ENCODE peak calls at places on chromosomes 3 and 15, in seven cellular contexts. One of them, this sample, is unnamed.

GRCh38 chr3:87478716-87479115 is 202.3 kb upstream of the POU1F1 start:
- DNase-seq in HTR-8/SVneo: no peak
- DNase-seq in amniotic epithelial cell: no peak
- DNase-seq in posterior vena cava: no peak
- DNase-seq in T-helper 9 cell: no peak
- DNase-seq in C1 segment of cervical spinal cord: no peak
- DNase-seq in LoVo: no peak
- DNase-seq in this sample: no peak

GRCh38 chr15:84855032-84855645 is 29.3 kb upstream of the SLC28A1 start:
- DNase-seq in posterior vena cava: no peak
- DNase-seq in C1 segment of cervical spinal cord: no peak
- DNase-seq in amniotic epithelial cell: no peak
- DNase-seq in HTR-8/SVneo: no peak
- DNase-seq in T-helper 9 cell: no peak
- DNase-seq in LoVo: no peak
- DNase-seq in this sample: no peak

GRCh38 chr15:90337256-90337655 is 14.8 kb upstream of the ZNF774 start:
- DNase-seq in C1 segment of cervical spinal cord: no peak
- DNase-seq in T-helper 9 cell: no peak
- DNase-seq in LoVo: no peak
- DNase-seq in amniotic epithelial cell: no peak
- DNase-seq in posterior vena cava: no peak
- DNase-seq in HTR-8/SVneo: no peak
- DNase-seq in this sample: no peak

GRCh38 chr3:24151595-24151994 is 206.5 kb downstream of the NR1D2 start:
- DNase-seq in LoVo: no peak
- DNase-seq in amniotic epithelial cell: no peak
- DNase-seq in HTR-8/SVneo: no peak
- DNase-seq in posterior vena cava: no peak
- DNase-seq in T-helper 9 cell: no peak
- DNase-seq in C1 segment of cervical spinal cord: no peak
- DNase-seq in this sample: no peak

GRCh38 chr15:69045810-69046209 is 31.3 kb downstream of the NOX5 start:
- DNase-seq in C1 segment of cervical spinal cord: no peak
- DNase-seq in HTR-8/SVneo: no peak
- DNase-seq in amniotic epithelial cell: peak
- DNase-seq in T-helper 9 cell: no peak
- DNase-seq in posterior vena cava: no peak
- DNase-seq in LoVo: no peak
- DNase-seq in this sample: no peak

GRCh38 chr15:67840747-67841634 is 1.1 kb upstream of the RNU6-1 start:
- DNase-seq in amniotic epithelial cell: no peak
- DNase-seq in HTR-8/SVneo: no peak
- DNase-seq in T-helper 9 cell: no peak
- DNase-seq in posterior vena cava: peak
- DNase-seq in LoVo: no peak
- DNase-seq in C1 segment of cervical spinal cord: no peak
- DNase-seq in this sample: no peak

GRCh38 chr3:182787302-182788036 is 5.8 kb upstream of the ATP11B start:
- DNase-seq in T-helper 9 cell: no peak
- DNase-seq in C1 segment of cervical spinal cord: no peak
- DNase-seq in LoVo: no peak
- DNase-seq in amniotic epithelial cell: no peak
- DNase-seq in posterior vena cava: no peak
- DNase-seq in HTR-8/SVneo: no peak
- DNase-seq in this sample: peak

GRCh38 chr3:48565591-48566400 is 2.2 kb upstream of the UCN2 start:
- DNase-seq in posterior vena cava: no peak
- DNase-seq in amniotic epithelial cell: peak
- DNase-seq in T-helper 9 cell: no peak
- DNase-seq in LoVo: peak
- DNase-seq in C1 segment of cervical spinal cord: no peak
- DNase-seq in HTR-8/SVneo: peak
- DNase-seq in this sample: no peak

GRCh38 chr15:72509484-72509883 is 35.4 kb downstream of the ARIH1 start:
- DNase-seq in HTR-8/SVneo: no peak
- DNase-seq in T-helper 9 cell: no peak
- DNase-seq in LoVo: no peak
- DNase-seq in posterior vena cava: no peak
- DNase-seq in C1 segment of cervical spinal cord: no peak
- DNase-seq in amniotic epithelial cell: no peak
- DNase-seq in this sample: no peak

GRCh38 chr15:33392453-33392852 is 81.7 kb downstream of the RYR3 start:
- DNase-seq in HTR-8/SVneo: no peak
- DNase-seq in amniotic epithelial cell: no peak
- DNase-seq in T-helper 9 cell: no peak
- DNase-seq in LoVo: no peak
- DNase-seq in posterior vena cava: no peak
- DNase-seq in C1 segment of cervical spinal cord: no peak
- DNase-seq in this sample: no peak

GRCh38 chr3:108380128-108380795 is 83.9 kb downstream of the HHLA2 start:
- DNase-seq in T-helper 9 cell: no peak
- DNase-seq in posterior vena cava: no peak
- DNase-seq in HTR-8/SVneo: no peak
- DNase-seq in C1 segment of cervical spinal cord: no peak
- DNase-seq in LoVo: no peak
- DNase-seq in amniotic epithelial cell: peak
- DNase-seq in this sample: no peak

GRCh38 chr15:29818141-29818540 is 4.1 kb downstream of the TJP1 start:
- DNase-seq in posterior vena cava: no peak
- DNase-seq in C1 segment of cervical spinal cord: no peak
- DNase-seq in amniotic epithelial cell: no peak
- DNase-seq in T-helper 9 cell: no peak
- DNase-seq in HTR-8/SVneo: no peak
- DNase-seq in LoVo: no peak
- DNase-seq in this sample: no peak

GRCh38 chr3:170709046-170709445 is 123.2 kb upstream of the SLC7A14 start:
- DNase-seq in C1 segment of cervical spinal cord: no peak
- DNase-seq in HTR-8/SVneo: no peak
- DNase-seq in amniotic epithelial cell: peak
- DNase-seq in LoVo: no peak
- DNase-seq in T-helper 9 cell: no peak
- DNase-seq in posterior vena cava: peak
- DNase-seq in this sample: no peak

GRCh38 chr3:100159564-100160153 is 45.4 kb upstream of the FILIP1L start:
- DNase-seq in HTR-8/SVneo: peak
- DNase-seq in amniotic epithelial cell: peak
- DNase-seq in T-helper 9 cell: no peak
- DNase-seq in LoVo: no peak
- DNase-seq in C1 segment of cervical spinal cord: no peak
- DNase-seq in posterior vena cava: no peak
- DNase-seq in this sample: no peak

GRCh38 chr3:160393346-160394008 is 5.5 kb downstream of the IFT80 start:
- DNase-seq in C1 segment of cervical spinal cord: no peak
- DNase-seq in amniotic epithelial cell: no peak
- DNase-seq in T-helper 9 cell: no peak
- DNase-seq in posterior vena cava: no peak
- DNase-seq in LoVo: no peak
- DNase-seq in HTR-8/SVneo: no peak
- DNase-seq in this sample: no peak

GRCh38 chr3:44077267-44077666 is 164.4 kb upstream of the TOPAZ1 start:
- DNase-seq in C1 segment of cervical spinal cord: no peak
- DNase-seq in amniotic epithelial cell: peak
- DNase-seq in LoVo: no peak
- DNase-seq in T-helper 9 cell: no peak
- DNase-seq in posterior vena cava: no peak
- DNase-seq in HTR-8/SVneo: no peak
- DNase-seq in this sample: no peak

GRCh38 chr15:41482070-41482469 is 11.6 kb upstream of the ITPKA start:
- DNase-seq in LoVo: no peak
- DNase-seq in posterior vena cava: no peak
- DNase-seq in amniotic epithelial cell: no peak
- DNase-seq in T-helper 9 cell: no peak
- DNase-seq in C1 segment of cervical spinal cord: no peak
- DNase-seq in HTR-8/SVneo: no peak
- DNase-seq in this sample: no peak

GRCh38 chr3:196193738-196194541 is 17.3 kb downstream of the ZDHHC19 start:
- DNase-seq in T-helper 9 cell: no peak
- DNase-seq in posterior vena cava: no peak
- DNase-seq in amniotic epithelial cell: peak
- DNase-seq in C1 segment of cervical spinal cord: no peak
- DNase-seq in LoVo: no peak
- DNase-seq in HTR-8/SVneo: no peak
- DNase-seq in this sample: no peak

This sample was measured in SK-N-MC.